ENCODE peak calls at places on chromosomes 13 and 19, in ten cellular contexts. U is transverse colon, A is spleen, I is body of pancreas, G is left ventricle myocardium inferior, D is heart right ventricle, R is testis, N is tibial nerve, F is uterus, S is vagina. K is an unnamed sample.

GRCh38 chr13:19838726-19839342 is 24.6 kb downstream of the ZMYM5 start:
- DNase-seq in U (no peak), A (no peak), I (no peak), G (no peak), D (no peak), R (no peak), N (no peak), F (no peak), S (no peak), K (no peak)

GRCh38 chr13:29991343-29991742 is 140.9 kb upstream of the UBL3 start:
- DNase-seq in U (no peak), A (no peak), I (no peak), G (no peak), D (no peak), R (no peak), N (no peak), F (no peak), S (no peak), K (no peak)

GRCh38 chr19:5261151-5261890 is 79.3 kb downstream of the PTPRS start:
- DNase-seq in U (no peak), A (no peak), I (no peak), G (no peak), D (no peak), R (no peak), N (no peak), F (no peak), S (no peak), K (peak; percentile 42)

GRCh38 chr13:103303078-103303651 is 236.9 kb upstream of the SLC10A2 start:
- DNase-seq in U (no peak), A (no peak), I (no peak), G (no peak), D (no peak), R (no peak), N (no peak), F (no peak), S (no peak), K (no peak)

GRCh38 chr19:43901395-43902390 is 33.4 kb downstream of the ZNF45 start:
- DNase-seq in U (peak; percentile 75), A (peak; percentile 88), I (peak; percentile 83), G (peak; percentile 82), D (peak; percentile 76), R (peak; percentile 95), N (peak; percentile 62), F (peak; percentile 69), S (no peak), K (peak; percentile 83)

GRCh38 chr13:24074687-24075086 is 85.8 kb upstream of the SPATA13 start:
- DNase-seq in U (no peak), A (no peak), I (peak; percentile 65), G (no peak), D (no peak), R (no peak), N (no peak), F (no peak), S (peak; percentile 5), K (no peak)

GRCh38 chr19:1658446-1659433 is 6.3 kb upstream of the TCF3 start:
- DNase-seq in U (no peak), A (no peak), I (no peak), G (no peak), D (no peak), R (no peak), N (no peak), F (no peak), S (no peak), K (peak; percentile 35)

GRCh38 chr13:40169476-40169875 is 497.0 kb downstream of the FOXO1 start:
- DNase-seq in U (no peak), A (no peak), I (no peak), G (no peak), D (no peak), R (no peak), N (no peak), F (no peak), S (no peak), K (no peak)

GRCh38 chr13:99505814-99506269 is 4.6 kb downstream of the TM9SF2 start:
- DNase-seq in U (no peak), A (no peak), I (no peak), G (no peak), D (no peak), R (no peak), N (no peak), F (no peak), S (no peak), K (no peak)

GRCh38 chr19:39498262-39499081 is at the start of gene DLL3:
- DNase-seq in U (no peak), A (no peak), I (no peak), G (no peak), D (no peak), R (no peak), N (no peak), F (no peak), S (no peak), K (no peak)

GRCh38 chr19:39496063-39496462 is 2.7 kb upstream of the DLL3 start:
- DNase-seq in U (no peak), A (no peak), I (no peak), G (no peak), D (no peak), R (no peak), N (no peak), F (no peak), S (no peak), K (no peak)

GRCh38 chr19:39499082-39499642 is 415 bp downstream of the DLL3 start:
- DNase-seq in U (no peak), A (peak; percentile 73), I (no peak), G (no peak), D (no peak), R (no peak), N (no peak), F (no peak), S (no peak), K (no peak)

GRCh38 chr19:39499932-39500331 is 1.2 kb downstream of the DLL3 start:
- DNase-seq in U (no peak), A (no peak), I (no peak), G (no peak), D (no peak), R (no peak), N (no peak), F (no peak), S (no peak), K (no peak)

DNA sequence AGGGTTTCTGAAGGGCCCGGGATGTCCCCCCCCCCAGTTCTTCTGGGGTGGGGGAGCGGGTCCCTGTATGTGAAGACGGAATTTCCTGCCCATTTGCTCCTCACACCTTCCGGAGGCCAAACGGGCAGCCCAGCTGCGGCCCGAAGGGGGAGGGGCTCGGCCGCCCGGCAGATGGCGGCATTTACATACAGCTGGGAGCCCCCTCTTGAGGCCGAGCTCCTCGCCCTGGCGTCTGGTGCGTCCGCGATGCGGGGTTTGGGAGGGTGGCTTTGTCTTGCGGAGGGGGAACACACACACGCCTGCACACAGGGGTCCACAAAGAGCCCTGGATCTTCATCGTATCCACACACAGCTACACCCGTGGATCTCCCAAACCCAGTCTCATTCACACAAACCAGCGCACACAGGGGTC is 891 bp upstream of the DLL3 start:
- DNase-seq in U (peak; percentile 49), A (no peak), I (no peak), G (no peak), D (peak; percentile 49), R (peak; percentile 39), N (no peak), F (no peak), S (no peak), K (no peak)
- TF ChIP-seq CTCF in U (no peak), A (peak; percentile 30), I (peak; percentile 34), G (peak; percentile 41), D (no peak), R (peak; percentile 10), N (peak; percentile 4), F (peak; percentile 18), S (no peak), K (peak; percentile 49)

GRCh38 chr13:41461527-41462124 is 4.3 kb downstream of the RGCC start:
- DNase-seq in U (no peak), A (no peak), I (no peak), G (no peak), D (no peak), R (no peak), N (no peak), F (no peak), S (no peak), K (no peak)

GRCh38 chr13:41458939-41459753 is 1.8 kb downstream of the RGCC start:
- DNase-seq in U (peak; percentile 65), A (peak; percentile 81), I (peak; percentile 43), G (peak; percentile 26), D (peak; percentile 32), R (no peak), N (no peak), F (peak; percentile 20), S (no peak), K (peak; percentile 37)

GRCh38 chr13:41462427-41462826 is 5.1 kb downstream of the RGCC start:
- DNase-seq in U (no peak), A (no peak), I (no peak), G (no peak), D (no peak), R (no peak), N (no peak), F (no peak), S (no peak), K (no peak)

GRCh38 chr13:41459754-41460111 is 2.4 kb downstream of the RGCC start:
- DNase-seq in U (no peak), A (no peak), I (no peak), G (no peak), D (no peak), R (no peak), N (no peak), F (no peak), S (no peak), K (no peak)

GRCh38 chr13:41460930-41461329 is 3.6 kb downstream of the RGCC start:
- DNase-seq in U (no peak), A (no peak), I (no peak), G (no peak), D (no peak), R (no peak), N (no peak), F (no peak), S (no peak), K (no peak)
- H3K4me1 ChIP-seq in U (peaks cover 8% of the 10 kb centered on the region), A (peaks cover 81% of the 10 kb centered on the region), I (peaks cover 26% of the 10 kb centered on the region), G (peaks cover 57% of the 10 kb centered on the region), D (peaks cover 72% of the 10 kb centered on the region), R (peaks cover 5% of the 10 kb centered on the region), N (peaks cover 29% of the 10 kb centered on the region), F (peaks cover 5% of the 10 kb centered on the region), S (peaks cover 40% of the 10 kb centered on the region), K (peaks cover 14% of the 10 kb centered on the region)

GRCh38 chr13:72435251-72435650 is 292.2 kb downstream of the MZT1 start:
- DNase-seq in U (no peak), A (no peak), I (no peak), G (no peak), D (no peak), R (no peak), N (no peak), F (no peak), S (no peak), K (no peak)

GRCh38 chr13:72431981-72432617 is 295.3 kb downstream of the MZT1 start:
- DNase-seq in U (no peak), A (no peak), I (no peak), G (no peak), D (no peak), R (no peak), N (no peak), F (no peak), S (no peak), K (no peak)

GRCh38 chr13:72430923-72431322 is 296.5 kb downstream of the MZT1 start:
- DNase-seq in U (no peak), A (no peak), I (no peak), G (no peak), D (no peak), R (no peak), N (no peak), F (no peak), S (no peak), K (no peak)
- H3K27ac ChIP-seq in U (no peak overlapping the region), A (no peak overlapping the region), I (no peak overlapping the region), G (no peak overlapping the region), D (no peak overlapping the region), R (no peak overlapping the region), N (no peak overlapping the region), F (no peak overlapping the region), S (no peak overlapping the region), K (no peak overlapping the region)

GRCh38 chr13:22866221-22866620 is 314.6 kb upstream of the SGCG start:
- DNase-seq in U (no peak), A (no peak), I (no peak), G (no peak), D (no peak), R (no peak), N (no peak), F (no peak), S (no peak), K (no peak)
- TF ChIP-seq CTCF in U (no peak), A (no peak), I (no peak), G (no peak), D (no peak), R (no peak), N (no peak), F (no peak), S (no peak), K (no peak)

K was measured in psoas muscle.